ENCODE peak calls at places on chromosomes 13 and 19, in seven cellular contexts. One of them, this sample, is unnamed.

GRCh38 chr19:11984986-11985385 is 20.1 kb downstream of the ZNF763 start:
- DNase-seq in CD8-positive, alpha-beta memory T cell: no peak
- DNase-seq in caudate nucleus: no peak
- DNase-seq in ureter: no peak
- DNase-seq in mesothelial cell of epicardium: no peak
- DNase-seq in astrocyte of the spinal cord: no peak
- DNase-seq in AG10803: no peak
- DNase-seq in this sample: no peak

GRCh38 chr13:22082437-22083100 is 411.7 kb downstream of the FGF9 start:
- DNase-seq in CD8-positive, alpha-beta memory T cell: no peak
- DNase-seq in caudate nucleus: no peak
- DNase-seq in ureter: no peak
- DNase-seq in mesothelial cell of epicardium: no peak
- DNase-seq in astrocyte of the spinal cord: no peak
- DNase-seq in AG10803: no peak
- DNase-seq in this sample: no peak

GRCh38 chr13:24684600-24684998 is 4.4 kb downstream of the ATP12A start:
- DNase-seq in CD8-positive, alpha-beta memory T cell: peak
- DNase-seq in caudate nucleus: no peak
- DNase-seq in ureter: no peak
- DNase-seq in mesothelial cell of epicardium: no peak
- DNase-seq in astrocyte of the spinal cord: peak
- DNase-seq in AG10803: peak
- DNase-seq in this sample: no peak

GRCh38 chr13:97339019-97339988 is 94.7 kb upstream of the RAP2A start:
- DNase-seq in CD8-positive, alpha-beta memory T cell: no peak
- DNase-seq in caudate nucleus: no peak
- DNase-seq in ureter: peak
- DNase-seq in mesothelial cell of epicardium: no peak
- DNase-seq in astrocyte of the spinal cord: peak
- DNase-seq in AG10803: peak
- DNase-seq in this sample: no peak

GRCh38 chr19:10009269-10009665 is 1.0 kb downstream of the COL5A3 start:
- DNase-seq in CD8-positive, alpha-beta memory T cell: peak
- DNase-seq in caudate nucleus: no peak
- DNase-seq in ureter: peak
- DNase-seq in mesothelial cell of epicardium: peak
- DNase-seq in astrocyte of the spinal cord: peak
- DNase-seq in AG10803: peak
- DNase-seq in this sample: no peak

GRCh38 chr13:109867766-109868165 is 81.4 kb upstream of the IRS2 start:
- DNase-seq in CD8-positive, alpha-beta memory T cell: no peak
- DNase-seq in caudate nucleus: no peak
- DNase-seq in ureter: no peak
- DNase-seq in mesothelial cell of epicardium: no peak
- DNase-seq in astrocyte of the spinal cord: no peak
- DNase-seq in AG10803: no peak
- DNase-seq in this sample: no peak

GRCh38 chr13:111503376-111503775 is 182.9 kb downstream of the TEX29 start:
- DNase-seq in CD8-positive, alpha-beta memory T cell: no peak
- DNase-seq in caudate nucleus: no peak
- DNase-seq in ureter: no peak
- DNase-seq in mesothelial cell of epicardium: no peak
- DNase-seq in astrocyte of the spinal cord: no peak
- DNase-seq in AG10803: no peak
- DNase-seq in this sample: no peak

GRCh38 chr13:89432997-89433396 is 1761.8 kb downstream of the SLITRK5 start:
- DNase-seq in CD8-positive, alpha-beta memory T cell: no peak
- DNase-seq in caudate nucleus: no peak
- DNase-seq in ureter: no peak
- DNase-seq in mesothelial cell of epicardium: no peak
- DNase-seq in astrocyte of the spinal cord: peak
- DNase-seq in AG10803: no peak
- DNase-seq in this sample: no peak

GRCh38 chr19:18074192-18074591 is 12.5 kb downstream of the IL12RB1 start:
- DNase-seq in CD8-positive, alpha-beta memory T cell: no peak
- DNase-seq in caudate nucleus: no peak
- DNase-seq in ureter: no peak
- DNase-seq in mesothelial cell of epicardium: no peak
- DNase-seq in astrocyte of the spinal cord: no peak
- DNase-seq in AG10803: no peak
- DNase-seq in this sample: no peak

GRCh38 chr19:1513492-1514294 is 874 bp upstream of the ADAMTSL5 start:
- DNase-seq in CD8-positive, alpha-beta memory T cell: peak
- DNase-seq in caudate nucleus: no peak
- DNase-seq in ureter: no peak
- DNase-seq in mesothelial cell of epicardium: no peak
- DNase-seq in astrocyte of the spinal cord: no peak
- DNase-seq in AG10803: peak
- DNase-seq in this sample: no peak

GRCh38 chr13:96650301-96650886 is 343.9 kb downstream of the OXGR1 start:
- DNase-seq in CD8-positive, alpha-beta memory T cell: no peak
- DNase-seq in caudate nucleus: no peak
- DNase-seq in ureter: no peak
- DNase-seq in mesothelial cell of epicardium: no peak
- DNase-seq in astrocyte of the spinal cord: peak
- DNase-seq in AG10803: peak
- DNase-seq in this sample: no peak

GRCh38 chr13:64414381-64414780 is 2815.8 kb downstream of the PCDH9 start:
- DNase-seq in CD8-positive, alpha-beta memory T cell: no peak
- DNase-seq in caudate nucleus: no peak
- DNase-seq in ureter: no peak
- DNase-seq in mesothelial cell of epicardium: no peak
- DNase-seq in astrocyte of the spinal cord: no peak
- DNase-seq in AG10803: no peak
- DNase-seq in this sample: no peak

GRCh38 chr19:40274585-40275544 is 10.3 kb downstream of the AKT2 start:
- DNase-seq in CD8-positive, alpha-beta memory T cell: no peak
- DNase-seq in caudate nucleus: no peak
- DNase-seq in ureter: no peak
- DNase-seq in mesothelial cell of epicardium: no peak
- DNase-seq in astrocyte of the spinal cord: no peak
- DNase-seq in AG10803: no peak
- DNase-seq in this sample: no peak

GRCh38 chr19:14672043-14672872 is 2.4 kb downstream of the ADGRE3 start:
- DNase-seq in CD8-positive, alpha-beta memory T cell: no peak
- DNase-seq in caudate nucleus: no peak
- DNase-seq in ureter: no peak
- DNase-seq in mesothelial cell of epicardium: no peak
- DNase-seq in astrocyte of the spinal cord: no peak
- DNase-seq in AG10803: no peak
- DNase-seq in this sample: no peak

GRCh38 chr13:40438999-40439797 is 227.2 kb downstream of the FOXO1 start:
- DNase-seq in CD8-positive, alpha-beta memory T cell: no peak
- DNase-seq in caudate nucleus: no peak
- DNase-seq in ureter: no peak
- DNase-seq in mesothelial cell of epicardium: no peak
- DNase-seq in astrocyte of the spinal cord: peak
- DNase-seq in AG10803: peak
- DNase-seq in this sample: no peak

GRCh38 chr13:46355906-46356305 is 31.1 kb downstream of the RUBCNL start:
- DNase-seq in CD8-positive, alpha-beta memory T cell: no peak
- DNase-seq in caudate nucleus: no peak
- DNase-seq in ureter: no peak
- DNase-seq in mesothelial cell of epicardium: no peak
- DNase-seq in astrocyte of the spinal cord: no peak
- DNase-seq in AG10803: no peak
- DNase-seq in this sample: no peak

GRCh38 chr19:45045671-45046353 is 7.0 kb downstream of the CLASRP start:
- DNase-seq in CD8-positive, alpha-beta memory T cell: no peak
- DNase-seq in caudate nucleus: peak
- DNase-seq in ureter: no peak
- DNase-seq in mesothelial cell of epicardium: no peak
- DNase-seq in astrocyte of the spinal cord: no peak
- DNase-seq in AG10803: no peak
- DNase-seq in this sample: no peak

This sample was measured in NCI-H1048.